ENCODE peak calls at places on chromosomes 6 and 20, in five cellular contexts. Z is fibroblast of the aortic adventitia, K is IMR-90, F is suprapubic skin, G is foreskin fibroblast. L is an unnamed sample.

GRCh38 chr20:16061394-16061793 is 511.9 kb downstream of the KIF16B start:
- DNase-seq in F (no peak), G (no peak), K (no peak), Z (no peak), L (no peak)

GRCh38 chr6:52598123-52598823 is 21.4 kb upstream of the TRAM2 start:
- DNase-seq in K (peak; percentile 74), F (peak; percentile 81), Z (peak; percentile 77), G (peak; percentile 77), L (no peak)

GRCh38 chr6:131173680-131174079 is 38.4 kb downstream of the AKAP7 start:
- DNase-seq in Z (peak; percentile 87), K (peak; percentile 41), G (no peak), F (no peak), L (no peak)

GRCh38 chr6:11309947-11310665 is 77.6 kb upstream of the NEDD9 start:
- DNase-seq in Z (no peak), K (peak; percentile 25), F (no peak), G (no peak), L (no peak)

GRCh38 chr6:100379386-100379785 is 85.3 kb downstream of the SIM1 start:
- DNase-seq in G (peak; percentile 45), K (no peak), Z (no peak), F (no peak), L (no peak)

GRCh38 chr6:54717849-54718455 is 128.6 kb upstream of the FAM83B start:
- DNase-seq in Z (peak; percentile 63), F (no peak), K (peak; percentile 37), G (peak; percentile 11), L (no peak)

GRCh38 chr6:160102956-160103824 is 18.4 kb upstream of the SLC22A1 start:
- DNase-seq in G (no peak), K (peak; percentile 11), Z (peak; percentile 35), F (no peak), L (no peak)

GRCh38 chr6:22020299-22020998 is 276.4 kb downstream of the PRL start:
- DNase-seq in Z (no peak), K (no peak), G (no peak), F (no peak), L (no peak)

GRCh38 chr6:145502417-145502816 is 232.9 kb downstream of the EPM2A start:
- DNase-seq in Z (no peak), F (no peak), K (no peak), G (no peak), L (no peak)

GRCh38 chr6:35568967-35569606 is 56.4 kb upstream of the TULP1 start:
- DNase-seq in G (peak; percentile 36), F (peak; percentile 86), Z (no peak), K (no peak), L (no peak)

GRCh38 chr20:25360631-25361286 is 29.9 kb downstream of the ABHD12 start:
- DNase-seq in K (peak; percentile 82), F (no peak), Z (peak; percentile 17), G (peak; percentile 17), L (no peak)

GRCh38 chr6:41650120-41650519 is 11.9 kb downstream of the MDFI start:
- DNase-seq in F (no peak), G (no peak), K (no peak), Z (no peak), L (no peak)

GRCh38 chr20:47502801-47503239 is 1.1 kb downstream of the NCOA3 start:
- DNase-seq in Z (peak; percentile 63), F (no peak), K (peak; percentile 62), G (peak; percentile 32), L (no peak)

GRCh38 chr6:84643778-84644177 is 120.6 kb downstream of the TBX18 start:
- DNase-seq in Z (peak; percentile 10), G (no peak), K (no peak), F (no peak), L (no peak)

GRCh38 chr6:28225056-28225834 is at the start of gene ZSCAN9:
- DNase-seq in F (peak; percentile 91), Z (peak; percentile 92), G (peak; percentile 81), K (peak; percentile 89), L (peak; percentile 88)

GRCh38 chr6:41719796-41720620 is 15.4 kb downstream of the TFEB start:
- DNase-seq in Z (no peak), G (no peak), F (no peak), K (no peak), L (no peak)

GRCh38 chr6:135774006-135774405 is 77.5 kb upstream of the PDE7B start:
- DNase-seq in F (no peak), K (no peak), Z (no peak), G (no peak), L (no peak)

GRCh38 chr6:37239950-37240713 is 17.4 kb upstream of the TBC1D22B start:
- DNase-seq in K (peak; percentile 99), Z (peak; percentile 100), F (peak; percentile 88), G (peak; percentile 89), L (peak; percentile 91)

GRCh38 chr6:18350271-18350670 is 36.9 kb upstream of the RNF144B start:
- DNase-seq in K (no peak), Z (no peak), F (no peak), G (no peak), L (no peak)

GRCh38 chr6:30483677-30484279 is 5.5 kb upstream of the HLA-E start:
- DNase-seq in Z (peak; percentile 85), K (peak; percentile 74), F (no peak), G (peak; percentile 51), L (peak; percentile 38)

GRCh38 chr6:30480536-30481156 is 8.7 kb upstream of the HLA-E start:
- DNase-seq in G (no peak), Z (no peak), F (no peak), K (no peak), L (peak; percentile 57)

GRCh38 chr6:30485236-30485635 is 4.1 kb upstream of the HLA-E start:
- DNase-seq in G (no peak), Z (no peak), F (peak; percentile 18), K (no peak), L (no peak)

DNA sequence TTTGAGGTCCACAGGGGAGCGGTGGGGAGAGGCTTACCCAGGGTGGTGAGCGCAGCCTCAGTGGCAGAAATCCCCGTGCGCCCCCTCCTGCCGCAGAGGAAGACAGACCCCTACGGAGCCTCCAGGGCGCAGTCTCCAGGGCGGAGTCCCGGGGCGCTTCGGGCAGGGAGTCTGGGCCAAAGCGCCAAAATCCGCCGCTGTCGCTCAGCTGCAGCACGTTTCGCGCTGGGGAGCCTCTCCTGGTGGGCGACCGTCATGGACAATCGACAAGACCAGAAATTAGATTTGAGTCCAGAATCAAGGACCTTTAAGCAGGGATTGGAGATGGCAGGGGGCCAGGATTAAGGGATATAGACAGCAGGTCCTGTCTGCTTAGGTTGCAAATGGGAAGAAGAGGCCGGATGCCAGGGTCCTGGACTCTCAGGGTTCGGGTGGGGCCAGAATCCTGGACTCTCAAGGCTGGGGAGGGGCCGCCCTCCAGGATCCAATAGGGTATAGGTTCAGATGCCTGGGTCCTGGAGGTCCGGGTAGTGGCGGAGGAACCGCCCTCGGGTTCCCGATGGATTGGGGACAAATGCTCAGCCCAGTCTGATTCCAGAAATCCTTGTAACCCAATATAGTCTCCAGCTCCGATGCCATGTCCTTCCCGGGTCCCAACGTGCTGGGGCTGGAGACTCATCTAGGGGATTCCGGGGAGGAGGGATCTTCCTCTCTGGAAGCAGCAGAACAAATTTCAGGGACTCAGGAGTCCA is 7.9 kb upstream of the HLA-E start:
- DNase-seq in K (no peak), F (no peak), G (no peak), Z (no peak), L (peak; percentile 80)
- TF ChIP-seq CTCF in K (no peak), F (no peak), G (no peak), Z (no peak), L (no peak)

GRCh38 chr6:39221746-39222641 is 7.3 kb downstream of the KCNK5 start:
- DNase-seq in G (no peak), F (no peak), Z (no peak), K (no peak), L (no peak)
- TF ChIP-seq CTCF in G (no peak), F (no peak), Z (no peak), K (no peak), L (no peak)

GRCh38 chr6:105514306-105514705 is 111.4 kb upstream of the PREP start:
- DNase-seq in F (no peak), K (no peak), Z (no peak), G (no peak), L (no peak)

GRCh38 chr6:105511639-105512038 is 108.8 kb upstream of the PREP start:
- DNase-seq in Z (no peak), F (no peak), K (no peak), G (no peak), L (no peak)

GRCh38 chr6:105510746-105511145 is 107.9 kb upstream of the PREP start:
- DNase-seq in G (no peak), K (peak; percentile 77), Z (peak; percentile 76), F (no peak), L (no peak)

GRCh38 chr6:105507811-105508210 is 104.9 kb upstream of the PREP start:
- DNase-seq in F (no peak), Z (peak; percentile 13), G (no peak), K (no peak), L (no peak)

DNA sequence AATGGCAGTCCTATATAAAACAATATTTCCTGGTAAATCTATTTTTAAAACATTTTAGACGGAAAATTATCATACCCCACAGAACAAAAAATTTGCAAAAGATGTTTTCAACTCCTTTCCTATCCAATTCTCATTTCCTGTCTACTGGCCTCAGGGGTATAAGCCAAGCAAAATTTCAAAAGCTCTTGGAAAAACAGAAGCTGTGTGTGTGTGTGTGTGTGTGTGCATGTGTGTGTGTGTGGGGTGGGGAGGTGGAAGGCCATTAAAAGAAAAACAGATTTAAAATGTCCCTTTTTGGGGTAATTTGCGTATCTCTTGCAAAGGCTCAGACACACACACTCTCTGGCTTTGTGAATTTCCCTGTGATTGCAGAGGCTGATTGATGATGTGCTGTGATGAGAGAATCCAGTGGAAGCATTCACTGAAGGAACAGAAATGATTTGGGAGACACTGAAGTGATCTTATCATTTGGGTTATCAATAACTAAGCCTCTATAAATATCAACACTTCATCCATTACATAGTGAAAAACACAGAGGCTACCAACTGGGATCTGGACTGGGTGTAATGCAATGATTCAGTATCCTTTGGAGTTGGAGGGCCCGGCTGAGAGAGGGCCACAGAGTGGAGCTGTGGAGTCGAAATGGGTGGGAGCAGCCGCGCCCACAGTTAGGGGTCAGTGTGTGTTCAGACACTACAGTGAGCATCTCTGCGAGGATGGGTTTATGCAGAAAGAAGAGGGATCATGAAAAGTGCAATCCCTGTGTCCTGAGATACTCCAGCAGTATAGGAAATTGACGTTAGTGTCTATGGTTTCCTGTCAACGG is 106.8 kb upstream of the PREP start:
- DNase-seq in Z (no peak), F (no peak), G (no peak), K (peak; percentile 56), L (no peak)
- TF ChIP-seq CTCF in Z (peak; percentile 27), F (no peak), G (peak; percentile 39), K (peak; percentile 55), L (peak; percentile 42)

GRCh38 chr6:17101422-17102257 is at the start of gene STMND1:
- DNase-seq in F (no peak), K (peak; percentile 27), Z (peak; percentile 6), G (no peak), L (no peak)

GRCh38 chr6:17099401-17100059 is 2.3 kb upstream of the STMND1 start:
- DNase-seq in F (no peak), Z (no peak), K (no peak), G (no peak), L (no peak)

GRCh38 chr6:17102258-17102870 is 514 bp downstream of the STMND1 start:
- DNase-seq in F (no peak), K (no peak), G (no peak), Z (no peak), L (no peak)

GRCh38 chr6:17107768-17108325 is 6.0 kb downstream of the STMND1 start:
- DNase-seq in F (no peak), K (no peak), Z (no peak), G (no peak), L (no peak)

DNA sequence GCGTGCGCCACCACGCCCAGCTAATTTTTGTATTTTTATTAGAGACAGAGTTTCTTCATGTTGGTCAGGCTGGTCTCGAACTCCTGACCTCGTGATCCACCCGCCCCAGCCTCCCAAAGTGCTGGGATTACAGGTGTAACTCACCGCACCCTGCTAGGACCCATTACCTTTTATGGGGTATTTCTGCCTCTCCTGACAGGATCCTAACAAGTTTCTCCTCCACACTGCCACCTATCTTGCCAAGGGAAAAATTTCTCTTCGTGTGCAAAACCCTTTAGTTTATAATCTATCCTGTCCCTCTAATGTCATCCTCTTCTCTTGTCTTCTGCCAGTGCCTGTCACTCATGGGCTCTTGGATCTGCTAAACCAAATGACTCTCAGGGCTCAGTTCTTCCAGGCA is 1.9 kb downstream of the STMND1 start:
- DNase-seq in Z (no peak), F (no peak), K (no peak), G (no peak), L (no peak)
- TF ChIP-seq CTCF in Z (no peak), F (no peak), K (peak; percentile 22), G (peak; percentile 14), L (no peak)